ENCODE peak calls at places on chromosomes 3 and 15, in six cellular contexts. D, U, R, Q, B and S are unnamed samples.

GRCh38 chr3:195403841-195404408 is 38.9 kb downstream of the ACAP2 start:
- DNase-seq in R (no peak), D (no peak), U (no peak), Q (no peak), B (no peak), S (no peak)

GRCh38 chr3:189311521-189311920 is 139.8 kb downstream of the TPRG1 start:
- DNase-seq in D (no peak), U (no peak), R (no peak), B (no peak), Q (no peak), S (no peak)

GRCh38 chr3:76912966-76913365 is 126.9 kb upstream of the ROBO2 start:
- DNase-seq in R (no peak), B (no peak), D (no peak), U (peak), Q (no peak), S (no peak)

GRCh38 chr15:58383876-58384275 is 47.9 kb upstream of the LIPC start:
- DNase-seq in B (no peak), R (peak), D (no peak), U (no peak), Q (no peak), S (no peak)

GRCh38 chr3:36434682-36435426 is 54.5 kb downstream of the STAC start:
- DNase-seq in Q (no peak), D (no peak), B (no peak), R (no peak), U (no peak), S (no peak)

GRCh38 chr3:54733079-54733478 is 194.8 kb downstream of the LRTM1 start:
- DNase-seq in Q (no peak), U (peak), B (no peak), R (no peak), D (no peak), S (no peak)

GRCh38 chr3:132283440-132283839 is 33.8 kb upstream of the ACP3 start:
- DNase-seq in D (no peak), B (no peak), Q (peak), R (no peak), U (no peak), S (no peak)

GRCh38 chr3:168847293-168847883 is 751.7 kb upstream of the GOLIM4 start:
- DNase-seq in Q (peak), B (no peak), U (peak), R (no peak), D (no peak), S (no peak)

GRCh38 chr3:15579071-15579470 is 22.3 kb downstream of the HACL1 start:
- DNase-seq in Q (no peak), B (no peak), D (no peak), R (no peak), U (no peak), S (no peak)

GRCh38 chr3:195059471-195060216 is 211.3 kb downstream of the XXYLT1 start:
- DNase-seq in D (peak), U (no peak), B (no peak), R (no peak), Q (no peak), S (no peak)